ENCODE peak calls at places on chromosomes 5 and 9, in six cellular contexts. B, L, Q, K, D and S are unnamed samples.

GRCh38 chr5:82074968-82075367 is 103.1 kb downstream of the ATG10 start:
- DNase-seq in B (no peak), L (no peak), Q (no peak), K (no peak), D (no peak), S (no peak)

GRCh38 chr9:110351009-110351467 is 13.4 kb upstream of the TXNDC8 start:
- DNase-seq in B (peak), L (peak), Q (no peak), K (peak), D (no peak), S (no peak)

GRCh38 chr9:90340421-90340820 is 302.2 kb downstream of the DIRAS2 start:
- DNase-seq in B (peak), L (no peak), Q (no peak), K (peak), D (no peak), S (no peak)

GRCh38 chr9:130421802-130422276 is 22.9 kb upstream of the ASS1 start:
- DNase-seq in B (peak), L (no peak), Q (no peak), K (peak), D (no peak), S (no peak)

GRCh38 chr5:25119654-25120053 is 474.9 kb upstream of the CDH10 start:
- DNase-seq in B (no peak), L (peak), Q (no peak), K (peak), D (no peak), S (no peak)

GRCh38 chr5:5978501-5979361 is 399.6 kb downstream of the MED10 start:
- DNase-seq in B (no peak), L (no peak), Q (no peak), K (no peak), D (no peak), S (no peak)

GRCh38 chr9:137194909-137195308 is 5.6 kb downstream of the TPRN start:
- DNase-seq in B (no peak), L (no peak), Q (no peak), K (no peak), D (no peak), S (no peak)

GRCh38 chr9:96500696-96501660 is 51.0 kb downstream of the HABP4 start:
- DNase-seq in B (no peak), L (no peak), Q (no peak), K (no peak), D (no peak), S (no peak)

GRCh38 chr9:27572566-27572917 is 739 bp downstream of the C9orf72 start:
- DNase-seq in B (no peak), L (peak), Q (no peak), K (peak), D (peak), S (peak)

GRCh38 chr9:93594041-93594756 is 17.8 kb downstream of the PHF2 start:
- DNase-seq in B (no peak), L (no peak), Q (no peak), K (no peak), D (no peak), S (no peak)

GRCh38 chr5:59218424-59219045 is 635.7 kb downstream of the RAB3C start:
- DNase-seq in B (no peak), L (no peak), Q (no peak), K (peak), D (no peak), S (no peak)

GRCh38 chr5:40877371-40877988 is 31.8 kb upstream of the C7 start:
- DNase-seq in B (no peak), L (no peak), Q (no peak), K (no peak), D (no peak), S (no peak)

GRCh38 chr5:113161806-113162205 is 185.2 kb downstream of the DCP2 start:
- DNase-seq in B (no peak), L (no peak), Q (no peak), K (no peak), D (peak), S (no peak)

GRCh38 chr9:116987902-116988301 is 300.8 kb downstream of the TRIM32 start:
- DNase-seq in B (no peak), L (no peak), Q (no peak), K (no peak), D (no peak), S (no peak)

GRCh38 chr9:6566409-6567139 is 79.0 kb downstream of the GLDC start:
- DNase-seq in B (peak), L (peak), Q (no peak), K (peak), D (peak), S (peak)
- TF ChIP-seq CTCF in B (no peak), L (no peak), Q (no peak), K (no peak), D (no peak), S (no peak)

DNA sequence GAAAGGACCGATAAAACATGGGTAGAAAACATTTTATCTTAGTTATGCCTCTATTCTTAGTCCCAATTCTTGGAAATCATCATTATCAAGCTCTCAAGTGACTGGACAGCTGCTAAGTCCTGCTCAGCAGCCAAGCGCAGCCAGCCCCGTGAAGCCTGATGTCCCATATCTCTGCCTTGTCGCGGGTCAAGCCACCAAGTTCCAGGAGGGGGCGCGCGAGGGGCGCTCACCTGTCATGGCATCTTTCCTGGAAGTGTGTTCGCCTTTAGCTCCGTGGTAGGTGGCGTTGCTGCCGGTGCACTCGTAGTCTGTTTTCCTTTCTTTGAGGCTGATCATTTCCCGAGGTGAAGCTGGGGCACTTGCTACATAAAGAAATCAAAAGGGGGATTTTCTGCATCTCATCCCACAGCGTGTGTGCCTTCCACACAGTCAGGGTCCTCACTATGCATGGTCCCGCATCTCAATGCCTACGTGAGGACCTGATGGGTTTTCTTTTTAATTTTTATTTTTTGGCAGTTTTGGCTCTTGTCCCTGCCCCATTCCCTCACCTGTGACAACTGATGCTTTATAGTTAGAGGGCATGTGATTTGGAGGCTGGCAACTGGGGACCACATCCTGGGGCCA is 227.0 kb upstream of the DAP start:
- DNase-seq in B (no peak), L (peak), Q (peak), K (peak), D (peak), S (no peak)
- TF ChIP-seq CTCF in B (peak), L (peak), Q (peak), K (peak), D (no peak), S (peak)

DNA sequence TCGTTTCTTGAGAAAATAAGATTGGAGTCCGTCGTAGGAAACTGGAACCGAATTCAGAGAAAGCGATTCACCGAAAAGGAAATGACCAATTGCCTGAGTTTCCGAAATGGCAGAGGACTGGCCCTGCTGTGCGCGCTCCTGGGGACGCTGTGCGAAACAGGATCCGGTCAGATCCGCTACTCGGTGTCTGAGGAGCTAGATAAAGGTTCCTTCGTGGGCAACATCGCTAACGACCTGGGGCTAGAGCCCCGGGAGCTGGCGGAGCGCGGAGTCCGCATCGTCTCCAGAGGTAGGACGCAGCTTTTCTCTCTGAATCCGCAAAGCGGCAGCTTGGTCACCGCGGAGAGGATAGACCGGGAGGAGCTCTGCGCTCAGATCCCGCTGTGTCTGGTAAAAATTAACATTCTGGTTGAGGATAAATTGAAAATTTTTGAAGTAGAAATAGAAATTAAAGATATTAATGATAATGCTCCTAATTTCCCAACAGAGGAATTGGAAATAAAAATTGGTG is 379 bp downstream of the PCDHGA3 start:
- DNase-seq in B (no peak), L (no peak), Q (no peak), K (no peak), D (no peak), S (no peak)
- TF ChIP-seq CTCF in B (no peak), L (no peak), Q (no peak), K (no peak), D (no peak), S (peak)

GRCh38 chr5:158756873-158757272 is 342.8 kb downstream of the EBF1 start:
- DNase-seq in B (no peak), L (no peak), Q (no peak), K (no peak), D (no peak), S (no peak)
- TF ChIP-seq CTCF in B (peak), L (no peak), Q (peak), K (no peak), D (no peak), S (no peak)

GRCh38 chr9:105690742-105691141 is 3.6 kb upstream of the TMEM38B start:
- DNase-seq in B (no peak), L (peak), Q (no peak), K (peak), D (no peak), S (no peak)
- TF ChIP-seq CTCF in B (peak), L (peak), Q (no peak), K (peak), D (no peak), S (peak)

GRCh38 chr9:79257671-79258410 is 313.9 kb upstream of the TLE4 start:
- DNase-seq in B (no peak), L (no peak), Q (no peak), K (no peak), D (no peak), S (no peak)

GRCh38 chr9:79255681-79256080 is 316.1 kb upstream of the TLE4 start:
- DNase-seq in B (no peak), L (no peak), Q (no peak), K (no peak), D (no peak), S (no peak)

GRCh38 chr9:79256691-79257213 is 315.0 kb upstream of the TLE4 start:
- DNase-seq in B (peak), L (no peak), Q (no peak), K (peak), D (no peak), S (no peak)

GRCh38 chr9:79254900-79255651 is 316.7 kb upstream of the TLE4 start:
- DNase-seq in B (no peak), L (peak), Q (no peak), K (no peak), D (no peak), S (no peak)

DNA sequence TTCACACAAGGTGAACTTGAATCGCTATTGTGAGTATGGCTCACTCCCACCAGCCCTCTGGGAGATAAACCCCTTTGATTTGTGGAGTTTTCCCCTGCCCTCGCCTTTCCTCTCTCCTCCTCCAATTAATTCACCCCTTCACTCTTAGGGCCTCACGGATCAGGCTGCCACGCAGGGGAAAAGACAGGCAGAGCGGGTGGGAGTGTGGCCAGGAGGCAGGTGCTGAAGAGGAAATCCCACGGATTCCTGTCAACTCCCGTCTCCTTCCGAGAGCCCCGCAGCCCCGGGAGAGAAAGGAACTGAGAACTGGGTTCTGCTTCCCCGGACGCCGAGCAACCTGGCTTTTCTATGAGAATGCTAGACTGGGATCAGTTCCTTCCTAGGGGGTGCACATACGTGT is 314.6 kb upstream of the TLE4 start:
- DNase-seq in B (no peak), L (no peak), Q (no peak), K (no peak), D (no peak), S (no peak)
- TF ChIP-seq CTCF in B (no peak), L (no peak), Q (no peak), K (no peak), D (no peak), S (no peak)

GRCh38 chr5:52119768-52120167 is 667.9 kb upstream of the ITGA1 start:
- DNase-seq in B (no peak), L (no peak), Q (no peak), K (no peak), D (no peak), S (no peak)
- TF ChIP-seq CTCF in B (no peak), L (no peak), Q (no peak), K (no peak), D (no peak), S (no peak)

GRCh38 chr5:2710910-2711309 is 40.6 kb downstream of the IRX2 start:
- DNase-seq in B (no peak), L (no peak), Q (no peak), K (peak), D (no peak), S (no peak)
- TF ChIP-seq CTCF in B (no peak), L (no peak), Q (no peak), K (peak), D (peak), S (no peak)

GRCh38 chr5:170551076-170551475 is 47.3 kb downstream of the KCNIP1 start:
- DNase-seq in B (no peak), L (no peak), Q (no peak), K (no peak), D (no peak), S (no peak)

GRCh38 chr5:170554566-170555267 is 50.9 kb downstream of the KCNIP1 start:
- DNase-seq in B (no peak), L (no peak), Q (peak), K (no peak), D (peak), S (no peak)

GRCh38 chr5:170551622-170552021 is 47.8 kb downstream of the KCNIP1 start:
- DNase-seq in B (no peak), L (no peak), Q (no peak), K (no peak), D (no peak), S (no peak)

GRCh38 chr5:170553218-170553617 is 49.4 kb downstream of the KCNIP1 start:
- DNase-seq in B (no peak), L (no peak), Q (no peak), K (no peak), D (no peak), S (no peak)

DNA sequence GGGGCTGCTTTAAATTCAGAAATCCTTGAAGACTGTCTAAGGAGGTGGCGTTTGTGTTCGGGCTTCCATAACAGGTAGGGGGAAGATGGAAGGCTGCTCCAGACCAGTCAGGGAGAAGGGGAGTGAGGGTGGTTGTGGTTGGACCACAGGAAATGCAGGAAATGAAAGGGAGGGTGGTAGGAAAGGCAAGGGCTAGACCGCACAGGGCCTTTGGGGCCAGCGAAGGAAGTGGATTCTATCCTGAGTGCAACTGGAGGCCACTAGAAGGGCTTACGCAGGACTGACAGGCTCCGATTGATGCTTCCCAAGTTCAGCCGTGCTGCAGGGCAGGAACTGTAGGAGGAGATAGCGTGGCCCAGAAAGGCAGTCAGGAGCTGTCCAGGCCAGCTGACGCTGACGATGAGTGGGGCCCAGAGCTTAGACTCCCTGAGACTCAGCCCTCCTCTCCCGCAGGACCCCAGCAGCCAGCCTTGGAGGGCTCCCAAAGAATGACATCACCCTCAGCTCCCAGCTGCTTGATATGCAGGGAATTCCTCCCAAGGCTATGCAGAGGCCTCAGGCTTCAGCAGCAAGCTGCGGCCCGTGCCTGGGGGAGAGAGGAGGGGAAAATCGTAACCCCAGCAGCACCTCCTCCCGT is 48.8 kb downstream of the KCNIP1 start:
- DNase-seq in B (peak), L (no peak), Q (peak), K (peak), D (peak), S (no peak)
- TF ChIP-seq CTCF in B (no peak), L (no peak), Q (no peak), K (no peak), D (no peak), S (no peak)